ENCODE peak calls at places on chromosome 20, in eight cellular contexts. O is stomach, V is transverse colon, H is tibial nerve, B is breast epithelium, D is heart left ventricle, P is fibroblast of the aortic adventitia, T is heart right ventricle. L is an unnamed sample.

GRCh38 chr20:52230406-52230805 is 38.8 kb upstream of the ZFP64 start:
- DNase-seq in P (no peak), T (no peak), B (no peak), V (no peak), D (no peak), O (no peak), H (no peak), L (peak)

GRCh38 chr20:50857348-50857747 is 62.5 kb downstream of the BCAS4 start:
- DNase-seq in H (no peak), V (no peak), T (no peak), O (no peak), B (no peak), D (no peak), P (no peak), L (no peak)

GRCh38 chr20:9514461-9515210 is at the start of gene LAMP5:
- DNase-seq in B (no peak), T (no peak), H (no peak), P (no peak), V (no peak), D (no peak), O (no peak), L (peak)

GRCh38 chr20:24160563-24161355 is 172.2 kb upstream of the GGTLC1 start:
- DNase-seq in D (peak), O (peak), B (no peak), V (peak), P (peak), H (peak), T (peak), L (peak)

GRCh38 chr20:43766395-43766794 is 39.6 kb upstream of the GTSF1L start:
- DNase-seq in V (peak), T (peak), H (no peak), P (no peak), B (no peak), D (peak), O (no peak), L (no peak)

GRCh38 chr20:497979-498378 is 35.6 kb upstream of the TBC1D20 start:
- DNase-seq in V (no peak), D (no peak), T (no peak), P (no peak), B (no peak), H (no peak), O (no peak), L (no peak)

GRCh38 chr20:25540273-25540672 is 45.1 kb downstream of the NINL start:
- DNase-seq in P (no peak), T (peak), B (no peak), D (no peak), V (no peak), O (no peak), H (no peak), L (peak)

GRCh38 chr20:51540585-51540984 is 1.9 kb downstream of the NFATC2 start:
- DNase-seq in D (no peak), T (no peak), O (no peak), P (no peak), V (no peak), H (no peak), B (no peak), L (no peak)

GRCh38 chr20:51275816-51276215 is 252.9 kb upstream of the KCNG1 start:
- DNase-seq in V (no peak), H (no peak), D (no peak), P (peak), B (no peak), O (no peak), T (no peak), L (peak)

GRCh38 chr20:38969708-38970107 is 7.6 kb downstream of the DHX35 start:
- DNase-seq in B (no peak), H (no peak), V (peak), T (no peak), O (no peak), D (no peak), P (no peak), L (no peak)

GRCh38 chr20:57560554-57561355 is at the start of gene PCK1:
- DNase-seq in H (peak), B (no peak), V (peak), T (peak), O (peak), P (peak), D (peak), L (no peak)

GRCh38 chr20:47455133-47456040 is 46.3 kb upstream of the NCOA3 start:
- DNase-seq in O (no peak), B (no peak), D (no peak), P (no peak), H (no peak), V (no peak), T (no peak), L (no peak)

GRCh38 chr20:57425150-57426013 is 34.2 kb downstream of the RBM38 start:
- DNase-seq in O (no peak), T (no peak), P (peak), H (no peak), B (no peak), D (no peak), V (no peak), L (no peak)

GRCh38 chr20:43680976-43681375 is 14.1 kb downstream of the MYBL2 start:
- DNase-seq in P (peak), D (no peak), O (no peak), T (no peak), H (no peak), B (no peak), V (no peak), L (no peak)

GRCh38 chr20:998431-998830 is 3.7 kb downstream of the RSPO4 start:
- DNase-seq in T (no peak), B (no peak), P (no peak), O (no peak), H (no peak), V (no peak), D (no peak), L (no peak)

GRCh38 chr20:38152175-38153010 is 12.7 kb downstream of the TGM2 start:
- DNase-seq in T (peak), D (peak), O (peak), B (no peak), V (peak), P (peak), H (peak), L (peak)

GRCh38 chr20:48826064-48826463 is 1.7 kb downstream of the PREX1 start:
- DNase-seq in V (no peak), H (no peak), O (no peak), B (no peak), P (no peak), D (no peak), T (no peak), L (no peak)
- H3K4me3 ChIP-seq in V (no peak), H (peak), O (peak), B (peak), P (peak), D (peak), T (peak), L (peak)

GRCh38 chr20:46099491-46100287 is 9.9 kb upstream of the NCOA5 start:
- DNase-seq in T (no peak), O (no peak), P (no peak), D (no peak), B (no peak), H (no peak), V (peak), L (no peak)
- TF ChIP-seq CTCF in T (no peak), O (no peak), P (no peak), D (peak), B (no peak), H (no peak), V (no peak), L (no peak)

GRCh38 chr20:23112595-23112994 is 26.5 kb upstream of the CD93 start:
- DNase-seq in V (no peak), D (no peak), B (no peak), P (no peak), H (no peak), O (no peak), T (no peak), L (no peak)
- H3K4me3 ChIP-seq in V (no peak), D (no peak), B (no peak), P (no peak), H (no peak), O (no peak), T (no peak), L (no peak)

DNA sequence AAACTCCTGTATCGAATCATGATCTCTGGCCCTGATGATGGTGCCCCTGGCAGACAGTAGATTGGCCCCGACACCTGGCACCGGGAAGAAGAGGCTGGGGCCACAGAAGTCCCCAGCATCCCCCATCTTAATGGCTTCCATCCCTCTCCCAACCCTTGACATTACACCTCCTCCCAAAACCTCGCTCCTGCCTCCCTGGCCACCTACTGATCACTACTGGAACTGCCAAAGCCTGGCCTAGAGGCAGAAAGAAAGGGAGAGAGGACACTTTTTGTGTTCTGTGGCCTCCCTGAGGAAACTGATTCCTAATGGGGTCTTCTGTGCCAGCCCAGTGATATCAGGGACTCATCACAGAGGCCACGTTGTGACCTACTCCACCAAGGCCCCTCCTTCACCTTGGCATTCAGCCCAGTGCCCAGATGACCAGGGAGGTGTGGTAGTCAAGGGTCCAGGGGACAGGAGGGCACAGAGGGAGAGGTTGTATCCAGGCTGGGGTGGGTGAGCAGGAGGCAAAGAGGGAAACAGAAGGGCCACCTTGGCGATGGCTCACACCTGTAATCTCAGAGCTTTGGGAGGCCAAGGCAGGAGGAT is 6.1 kb downstream of the C20orf173 start:
- DNase-seq in T (no peak), V (no peak), P (no peak), O (no peak), H (peak), B (no peak), D (no peak), L (no peak)
- TF ChIP-seq CTCF in T (no peak), V (peak), P (peak), O (peak), H (no peak), B (peak), D (peak), L (peak)

GRCh38 chr20:5914859-5915258 is 35.5 kb downstream of the TRMT6 start:
- DNase-seq in H (no peak), T (no peak), O (no peak), D (no peak), V (no peak), B (no peak), P (no peak), L (no peak)
- H3K4me3 ChIP-seq in H (no peak), T (no peak), O (no peak), D (no peak), V (no peak), B (no peak), P (no peak), L (no peak)